ENCODE peak calls at places on chromosomes 2 and 18, in eight cellular contexts. G is memory B cell; I is non-pigmented ciliary epithelial cell; Y is GM13977; R is neural crest cell; M is stimulated activated CD4-positive, alpha-beta T cell treated with anti-CD3 and anti-CD28 coated beads, Interleukin-2, amount 100 ng/mL, for 4 hours; V is Right ventricle myocardium superior; T is NCI-H2081. Q is an unnamed sample.
A peak's percentile ranks its signal among the peaks of the same experiment; 100 is the strongest.

GRCh38 chr2:52639692-52640091 is 1127.9 kb upstream of the CHAC2 start:
- DNase-seq in G (no peak), I (no peak), Y (no peak), R (no peak), M (no peak), V (no peak), T (no peak), Q (peak; percentile 70)

GRCh38 chr18:12907258-12907925 is 23.4 kb upstream of the PTPN2 start:
- DNase-seq in G (no peak), I (peak; percentile 18), Y (no peak), R (no peak), M (no peak), V (no peak), T (no peak), Q (peak; percentile 59)

GRCh38 chr18:31402026-31402373 is 25.4 kb downstream of the DSG4 start:
- DNase-seq in G (no peak), I (no peak), Y (no peak), R (no peak), M (no peak), V (no peak), T (no peak), Q (no peak)

GRCh38 chr2:231800493-231801091 is 14.3 kb downstream of the COPS7B start:
- DNase-seq in G (no peak), I (no peak), Y (peak; percentile 36), R (peak; percentile 55), M (no peak), V (no peak), T (no peak), Q (peak; percentile 60)

GRCh38 chr2:223625652-223626051 is 23.5 kb upstream of the SCG2 start:
- DNase-seq in G (no peak), I (no peak), Y (no peak), R (no peak), M (no peak), V (no peak), T (no peak), Q (no peak)

GRCh38 chr2:11829324-11829946 is 83.0 kb downstream of the LPIN1 start:
- DNase-seq in G (peak; percentile 28), I (peak; percentile 8), Y (peak; percentile 61), R (peak; percentile 43), M (peak; percentile 41), V (peak; percentile 83), T (peak; percentile 63), Q (peak; percentile 68)

GRCh38 chr18:10047237-10047636 is 133.4 kb downstream of the VAPA start:
- DNase-seq in G (no peak), I (no peak), Y (no peak), R (no peak), M (no peak), V (no peak), T (no peak), Q (peak; percentile 64)

GRCh38 chr2:110653861-110654260 is 24.0 kb downstream of the BUB1 start:
- DNase-seq in G (no peak), I (no peak), Y (no peak), R (no peak), M (no peak), V (no peak), T (no peak), Q (no peak)

GRCh38 chr2:190343500-190344274 is at the start of gene INPP1:
- DNase-seq in G (no peak), I (no peak), Y (peak; percentile 77), R (peak; percentile 50), M (peak; percentile 14), V (peak; percentile 84), T (peak; percentile 27), Q (peak; percentile 45)

GRCh38 chr2:172698041-172698863 is 37.4 kb upstream of the RAPGEF4 start:
- DNase-seq in G (no peak), I (peak; percentile 77), Y (peak; percentile 69), R (no peak), M (peak; percentile 22), V (no peak), T (no peak), Q (peak; percentile 85)

GRCh38 chr2:200913654-200914053 is 24.5 kb downstream of the NIF3L1 start:
- DNase-seq in G (no peak), I (peak; percentile 38), Y (no peak), R (no peak), M (no peak), V (no peak), T (no peak), Q (peak; percentile 77)

GRCh38 chr18:67705748-67706147 is 189.2 kb upstream of the DSEL start:
- DNase-seq in G (no peak), I (no peak), Y (no peak), R (no peak), M (no peak), V (no peak), T (no peak), Q (peak; percentile 50)

GRCh38 chr2:36399050-36399449 is 43.5 kb downstream of the CRIM1 start:
- DNase-seq in G (no peak), I (no peak), Y (no peak), R (no peak), M (no peak), V (no peak), T (no peak), Q (no peak)

GRCh38 chr2:207223051-207223450 is 57.3 kb upstream of the KLF7 start:
- DNase-seq in G (no peak), I (no peak), Y (peak; percentile 48), R (no peak), M (no peak), V (no peak), T (no peak), Q (peak; percentile 81)

GRCh38 chr2:50963734-50964133 is 68.2 kb downstream of the NRXN1 start:
- DNase-seq in G (no peak), I (no peak), Y (no peak), R (no peak), M (no peak), V (no peak), T (no peak), Q (no peak)

GRCh38 chr2:174914894-174915760 is 90.1 kb downstream of the CHN1 start:
- DNase-seq in G (no peak), I (no peak), Y (no peak), R (no peak), M (no peak), V (peak; percentile 73), T (no peak), Q (peak; percentile 20)

GRCh38 chr18:26532367-26533340 is 15.7 kb downstream of the KCTD1 start:
- DNase-seq in G (no peak), I (no peak), Y (no peak), R (no peak), M (no peak), V (no peak), T (no peak), Q (no peak)

Q was measured in choroid plexus epithelial cell.